ENCODE peak calls at places on chromosomes 11 and 22, in eight cellular contexts. One of them, this sample, is unnamed.

GRCh38 chr11:120057595-120058581 is 80.0 kb downstream of the TRIM29 start:
- DNase-seq in heart left ventricle: no peak
- DNase-seq in GM23338: peak; percentile 88
- DNase-seq in HTR-8/SVneo: no peak
- DNase-seq in BJ: no peak
- DNase-seq in NCI-H1436: peak; percentile 47
- DNase-seq in stimulated activated CD8-positive, alpha-beta memory T cell treated with anti-CD3 and anti-CD28 coated beads, Interleukin-15, amount 100 ng/mL, for 24 hours: no peak
- DNase-seq in lower lobe of right lung: no peak
- DNase-seq in this sample: no peak

GRCh38 chr22:21012446-21013407 is 2.2 kb upstream of the P2RX6 start:
- DNase-seq in NCI-H1436: no peak
- DNase-seq in BJ: no peak
- DNase-seq in HTR-8/SVneo: no peak
- DNase-seq in GM23338: no peak
- DNase-seq in stimulated activated CD8-positive, alpha-beta memory T cell treated with anti-CD3 and anti-CD28 coated beads, Interleukin-15, amount 100 ng/mL, for 24 hours: no peak
- DNase-seq in lower lobe of right lung: no peak
- DNase-seq in heart left ventricle: no peak
- DNase-seq in this sample: no peak

GRCh38 chr11:64372802-64373597 is 14.0 kb downstream of the RPS6KA4 start:
- DNase-seq in lower lobe of right lung: no peak
- DNase-seq in HTR-8/SVneo: no peak
- DNase-seq in GM23338: peak; percentile 60
- DNase-seq in BJ: no peak
- DNase-seq in heart left ventricle: no peak
- DNase-seq in stimulated activated CD8-positive, alpha-beta memory T cell treated with anti-CD3 and anti-CD28 coated beads, Interleukin-15, amount 100 ng/mL, for 24 hours: no peak
- DNase-seq in NCI-H1436: peak; percentile 91
- DNase-seq in this sample: no peak

GRCh38 chr11:3073029-3073435 is 15.8 kb upstream of the CARS1 start:
- DNase-seq in lower lobe of right lung: no peak
- DNase-seq in heart left ventricle: peak; percentile 59
- DNase-seq in NCI-H1436: no peak
- DNase-seq in HTR-8/SVneo: no peak
- DNase-seq in GM23338: no peak
- DNase-seq in BJ: no peak
- DNase-seq in stimulated activated CD8-positive, alpha-beta memory T cell treated with anti-CD3 and anti-CD28 coated beads, Interleukin-15, amount 100 ng/mL, for 24 hours: no peak
- DNase-seq in this sample: no peak

GRCh38 chr11:67300756-67301312 is 2.5 kb upstream of the SSH3 start:
- DNase-seq in lower lobe of right lung: no peak
- DNase-seq in heart left ventricle: no peak
- DNase-seq in HTR-8/SVneo: no peak
- DNase-seq in GM23338: no peak
- DNase-seq in stimulated activated CD8-positive, alpha-beta memory T cell treated with anti-CD3 and anti-CD28 coated beads, Interleukin-15, amount 100 ng/mL, for 24 hours: no peak
- DNase-seq in NCI-H1436: no peak
- DNase-seq in BJ: no peak
- DNase-seq in this sample: no peak

GRCh38 chr11:102139081-102139498 is 28.8 kb downstream of the YAP1 start:
- DNase-seq in GM23338: peak; percentile 31
- DNase-seq in lower lobe of right lung: no peak
- DNase-seq in NCI-H1436: no peak
- DNase-seq in stimulated activated CD8-positive, alpha-beta memory T cell treated with anti-CD3 and anti-CD28 coated beads, Interleukin-15, amount 100 ng/mL, for 24 hours: no peak
- DNase-seq in heart left ventricle: peak; percentile 32
- DNase-seq in BJ: peak; percentile 74
- DNase-seq in HTR-8/SVneo: peak; percentile 56
- DNase-seq in this sample: no peak

GRCh38 chr11:39432929-39433328 is 2026.5 kb downstream of the LRRC4C start:
- DNase-seq in BJ: no peak
- DNase-seq in stimulated activated CD8-positive, alpha-beta memory T cell treated with anti-CD3 and anti-CD28 coated beads, Interleukin-15, amount 100 ng/mL, for 24 hours: no peak
- DNase-seq in GM23338: no peak
- DNase-seq in HTR-8/SVneo: no peak
- DNase-seq in lower lobe of right lung: no peak
- DNase-seq in heart left ventricle: no peak
- DNase-seq in NCI-H1436: no peak
- DNase-seq in this sample: no peak

GRCh38 chr11:12232819-12233601 is 122.6 kb downstream of the MICAL2 start:
- DNase-seq in heart left ventricle: no peak
- DNase-seq in HTR-8/SVneo: peak; percentile 44
- DNase-seq in stimulated activated CD8-positive, alpha-beta memory T cell treated with anti-CD3 and anti-CD28 coated beads, Interleukin-15, amount 100 ng/mL, for 24 hours: no peak
- DNase-seq in BJ: peak; percentile 76
- DNase-seq in lower lobe of right lung: no peak
- DNase-seq in GM23338: no peak
- DNase-seq in NCI-H1436: no peak
- DNase-seq in this sample: no peak

GRCh38 chr11:7551571-7551970 is 37.8 kb downstream of the PPFIBP2 start:
- DNase-seq in lower lobe of right lung: no peak
- DNase-seq in heart left ventricle: no peak
- DNase-seq in BJ: peak; percentile 54
- DNase-seq in NCI-H1436: no peak
- DNase-seq in HTR-8/SVneo: peak; percentile 24
- DNase-seq in GM23338: no peak
- DNase-seq in stimulated activated CD8-positive, alpha-beta memory T cell treated with anti-CD3 and anti-CD28 coated beads, Interleukin-15, amount 100 ng/mL, for 24 hours: no peak
- DNase-seq in this sample: no peak

GRCh38 chr11:17443423-17443822 is 33.2 kb downstream of the ABCC8 start:
- DNase-seq in lower lobe of right lung: no peak
- DNase-seq in stimulated activated CD8-positive, alpha-beta memory T cell treated with anti-CD3 and anti-CD28 coated beads, Interleukin-15, amount 100 ng/mL, for 24 hours: no peak
- DNase-seq in NCI-H1436: no peak
- DNase-seq in GM23338: no peak
- DNase-seq in heart left ventricle: no peak
- DNase-seq in HTR-8/SVneo: no peak
- DNase-seq in BJ: no peak
- DNase-seq in this sample: no peak

GRCh38 chr22:38901111-38901641 is 29.2 kb upstream of the CBX6 start:
- DNase-seq in stimulated activated CD8-positive, alpha-beta memory T cell treated with anti-CD3 and anti-CD28 coated beads, Interleukin-15, amount 100 ng/mL, for 24 hours: no peak
- DNase-seq in BJ: no peak
- DNase-seq in lower lobe of right lung: no peak
- DNase-seq in heart left ventricle: no peak
- DNase-seq in NCI-H1436: no peak
- DNase-seq in HTR-8/SVneo: no peak
- DNase-seq in GM23338: no peak
- DNase-seq in this sample: no peak